ENCODE peak calls at places on chromosomes 2 and 18, in five cellular contexts. One of them, this sample, is unnamed.

GRCh38 chr2:111632661-111633060 is 251.3 kb downstream of the ANAPC1 start:
- DNase-seq in upper lobe of right lung: no peak
- DNase-seq in HCT116: no peak
- DNase-seq in A549: no peak
- DNase-seq in pancreas: no peak
- DNase-seq in this sample: peak

GRCh38 chr2:110126926-110127325 is 11.3 kb upstream of the MALL start:
- DNase-seq in upper lobe of right lung: no peak
- DNase-seq in HCT116: no peak
- DNase-seq in A549: no peak
- DNase-seq in pancreas: no peak
- DNase-seq in this sample: no peak

GRCh38 chr2:235343156-235343774 is 150.6 kb upstream of the AGAP1 start:
- DNase-seq in upper lobe of right lung: no peak
- DNase-seq in HCT116: no peak
- DNase-seq in A549: no peak
- DNase-seq in pancreas: no peak
- DNase-seq in this sample: no peak

GRCh38 chr2:25448808-25449207 is 107.1 kb upstream of the DNMT3A start:
- DNase-seq in upper lobe of right lung: no peak
- DNase-seq in HCT116: no peak
- DNase-seq in A549: no peak
- DNase-seq in pancreas: no peak
- DNase-seq in this sample: no peak

GRCh38 chr18:37484893-37485834 is 80.4 kb downstream of the CELF4 start:
- DNase-seq in upper lobe of right lung: no peak
- DNase-seq in HCT116: peak
- DNase-seq in A549: peak
- DNase-seq in pancreas: no peak
- DNase-seq in this sample: no peak

GRCh38 chr2:207491954-207492353 is 37.8 kb upstream of the CREB1 start:
- DNase-seq in upper lobe of right lung: no peak
- DNase-seq in HCT116: no peak
- DNase-seq in A549: no peak
- DNase-seq in pancreas: no peak
- DNase-seq in this sample: no peak

GRCh38 chr2:28568533-28568932 is 72.7 kb downstream of the PLB1 start:
- DNase-seq in upper lobe of right lung: no peak
- DNase-seq in HCT116: no peak
- DNase-seq in A549: no peak
- DNase-seq in pancreas: no peak
- DNase-seq in this sample: no peak

GRCh38 chr18:25392199-25392598 is 40.2 kb upstream of the ZNF521 start:
- DNase-seq in upper lobe of right lung: no peak
- DNase-seq in HCT116: no peak
- DNase-seq in A549: no peak
- DNase-seq in pancreas: no peak
- DNase-seq in this sample: no peak

GRCh38 chr18:23229472-23229871 is 94.2 kb downstream of the CABLES1 start:
- DNase-seq in upper lobe of right lung: no peak
- DNase-seq in HCT116: no peak
- DNase-seq in A549: no peak
- DNase-seq in pancreas: no peak
- DNase-seq in this sample: no peak

GRCh38 chr2:30655660-30656059 is 151.6 kb downstream of the CAPN13 start:
- DNase-seq in upper lobe of right lung: no peak
- DNase-seq in HCT116: no peak
- DNase-seq in A549: no peak
- DNase-seq in pancreas: no peak
- DNase-seq in this sample: no peak

GRCh38 chr2:157837851-157838441 is 38.2 kb downstream of the ACVR1 start:
- DNase-seq in upper lobe of right lung: no peak
- DNase-seq in HCT116: no peak
- DNase-seq in A549: no peak
- DNase-seq in pancreas: no peak
- DNase-seq in this sample: no peak

GRCh38 chr2:71282493-71282892 is 49.1 kb upstream of the ZNF638 start:
- DNase-seq in upper lobe of right lung: no peak
- DNase-seq in HCT116: no peak
- DNase-seq in A549: peak
- DNase-seq in pancreas: no peak
- DNase-seq in this sample: no peak
- TF ChIP-seq CTCF in upper lobe of right lung: no peak
- TF ChIP-seq CTCF in HCT116: peak
- TF ChIP-seq CTCF in A549: peak
- TF ChIP-seq CTCF in pancreas: no peak
- TF ChIP-seq CTCF in this sample: no peak

GRCh38 chr2:118089015-118089800 is 937 bp downstream of the INSIG2 start:
- DNase-seq in upper lobe of right lung: no peak
- DNase-seq in HCT116: no peak
- DNase-seq in A549: peak
- DNase-seq in pancreas: no peak
- DNase-seq in this sample: no peak

GRCh38 chr2:118086024-118086633 is 2.1 kb upstream of the INSIG2 start:
- DNase-seq in upper lobe of right lung: no peak
- DNase-seq in HCT116: no peak
- DNase-seq in A549: no peak
- DNase-seq in pancreas: no peak
- DNase-seq in this sample: no peak

GRCh38 chr2:118090387-118091139 is 2.3 kb downstream of the INSIG2 start:
- DNase-seq in upper lobe of right lung: no peak
- DNase-seq in HCT116: no peak
- DNase-seq in A549: no peak
- DNase-seq in pancreas: no peak
- DNase-seq in this sample: no peak

GRCh38 chr2:118091140-118091478 is 2.8 kb downstream of the INSIG2 start:
- DNase-seq in upper lobe of right lung: no peak
- DNase-seq in HCT116: no peak
- DNase-seq in A549: no peak
- DNase-seq in pancreas: no peak
- DNase-seq in this sample: no peak

GRCh38 chr2:118088051-118089014 is at the start of gene INSIG2:
- DNase-seq in upper lobe of right lung: peak
- DNase-seq in HCT116: peak
- DNase-seq in A549: peak
- DNase-seq in pancreas: peak
- DNase-seq in this sample: peak
- TF ChIP-seq CTCF in upper lobe of right lung: no peak
- TF ChIP-seq CTCF in HCT116: no peak
- TF ChIP-seq CTCF in A549: no peak
- TF ChIP-seq CTCF in pancreas: no peak
- TF ChIP-seq CTCF in this sample: no peak

GRCh38 chr2:40564174-40564573 is 112.3 kb upstream of the SLC8A1 start:
- DNase-seq in upper lobe of right lung: no peak
- DNase-seq in HCT116: no peak
- DNase-seq in A549: no peak
- DNase-seq in pancreas: no peak
- DNase-seq in this sample: no peak
- TF ChIP-seq CTCF in upper lobe of right lung: no peak
- TF ChIP-seq CTCF in HCT116: no peak
- TF ChIP-seq CTCF in A549: no peak
- TF ChIP-seq CTCF in pancreas: no peak
- TF ChIP-seq CTCF in this sample: no peak

GRCh38 chr2:54254180-54254579 is 1.8 kb downstream of the TSPYL6 start:
- DNase-seq in upper lobe of right lung: no peak
- DNase-seq in HCT116: no peak
- DNase-seq in A549: no peak
- DNase-seq in pancreas: no peak
- DNase-seq in this sample: no peak
- TF ChIP-seq CTCF in upper lobe of right lung: no peak
- TF ChIP-seq CTCF in HCT116: no peak
- TF ChIP-seq CTCF in A549: no peak
- TF ChIP-seq CTCF in pancreas: no peak
- TF ChIP-seq CTCF in this sample: no peak

DNA sequence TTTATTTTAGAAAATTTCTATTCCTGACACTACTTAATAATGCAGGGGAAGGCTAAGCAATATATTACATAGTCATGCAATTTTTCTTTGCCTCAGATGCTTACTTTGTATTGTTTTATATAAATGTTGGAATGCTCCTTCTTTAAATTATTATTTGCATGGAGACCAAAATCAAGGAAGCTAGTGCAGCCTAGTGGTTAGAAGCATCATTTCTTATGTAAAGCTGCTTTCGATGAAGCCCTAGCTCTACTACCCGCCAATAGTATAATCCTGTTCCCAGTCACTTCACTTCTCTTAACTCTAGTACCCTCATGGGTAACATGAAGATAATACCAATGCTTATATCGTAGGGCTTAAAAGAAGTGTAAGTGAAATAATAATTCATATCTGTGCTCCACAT is 198.9 kb downstream of the LRATD1 start:
- DNase-seq in upper lobe of right lung: no peak
- DNase-seq in HCT116: no peak
- DNase-seq in A549: no peak
- DNase-seq in pancreas: no peak
- DNase-seq in this sample: no peak
- TF ChIP-seq CTCF in upper lobe of right lung: peak
- TF ChIP-seq CTCF in HCT116: no peak
- TF ChIP-seq CTCF in A549: no peak
- TF ChIP-seq CTCF in pancreas: no peak
- TF ChIP-seq CTCF in this sample: no peak

GRCh38 chr2:145916799-145917198 is 1396.9 kb upstream of the ZEB2 start:
- DNase-seq in upper lobe of right lung: no peak
- DNase-seq in HCT116: no peak
- DNase-seq in A549: no peak
- DNase-seq in pancreas: no peak
- DNase-seq in this sample: no peak

GRCh38 chr2:145918951-145919350 is 1399.0 kb upstream of the ZEB2 start:
- DNase-seq in upper lobe of right lung: no peak
- DNase-seq in HCT116: no peak
- DNase-seq in A549: no peak
- DNase-seq in pancreas: no peak
- DNase-seq in this sample: no peak

GRCh38 chr2:145914716-145915115 is 1394.8 kb upstream of the ZEB2 start:
- DNase-seq in upper lobe of right lung: no peak
- DNase-seq in HCT116: no peak
- DNase-seq in A549: no peak
- DNase-seq in pancreas: no peak
- DNase-seq in this sample: no peak

DNA sequence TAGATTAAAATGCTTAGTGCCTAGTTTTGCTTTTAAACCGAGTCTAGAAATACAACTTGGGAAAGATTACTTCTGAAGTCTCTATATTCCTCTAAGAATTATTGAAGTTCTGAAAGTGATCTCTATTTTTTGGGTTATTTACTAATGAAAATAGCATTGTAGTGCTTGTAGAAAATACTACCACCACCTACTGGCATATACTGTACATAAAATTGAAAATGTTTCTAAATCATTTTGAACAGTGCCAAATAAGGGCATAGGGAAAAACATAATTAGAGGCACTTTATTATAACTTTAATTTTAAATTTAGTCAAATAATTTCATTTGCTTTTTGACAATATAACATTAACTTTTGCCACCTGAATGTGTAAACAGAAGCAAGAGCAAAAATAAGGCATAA is 1399.6 kb upstream of the ZEB2 start:
- DNase-seq in upper lobe of right lung: no peak
- DNase-seq in HCT116: no peak
- DNase-seq in A549: no peak
- DNase-seq in pancreas: no peak
- DNase-seq in this sample: no peak
- TF ChIP-seq CTCF in upper lobe of right lung: no peak
- TF ChIP-seq CTCF in HCT116: peak
- TF ChIP-seq CTCF in A549: peak
- TF ChIP-seq CTCF in pancreas: no peak
- TF ChIP-seq CTCF in this sample: no peak

DNA sequence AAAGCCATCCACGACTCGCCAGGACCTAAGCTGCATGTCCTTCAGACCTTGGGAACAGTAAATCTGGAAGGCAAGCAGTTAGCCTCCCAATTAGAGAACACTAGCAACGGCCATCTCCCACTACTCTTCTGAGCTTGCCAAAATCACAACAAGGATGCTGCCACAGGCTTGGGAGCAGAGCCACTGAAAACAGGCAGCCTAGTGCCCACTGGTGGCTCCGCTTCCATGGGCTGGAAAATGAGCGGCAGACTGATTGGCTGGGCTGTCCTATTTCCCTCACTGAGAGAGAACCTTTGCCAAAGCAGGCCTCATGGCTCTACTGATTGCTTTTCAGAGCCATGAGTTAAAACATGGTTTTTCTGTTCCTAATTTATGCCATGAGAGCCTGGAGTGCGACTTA is 153.0 kb upstream of the NT5C1B start:
- DNase-seq in upper lobe of right lung: no peak
- DNase-seq in HCT116: no peak
- DNase-seq in A549: no peak
- DNase-seq in pancreas: no peak
- DNase-seq in this sample: no peak
- TF ChIP-seq CTCF in upper lobe of right lung: no peak
- TF ChIP-seq CTCF in HCT116: no peak
- TF ChIP-seq CTCF in A549: no peak
- TF ChIP-seq CTCF in pancreas: no peak
- TF ChIP-seq CTCF in this sample: no peak

GRCh38 chr18:35143615-35144596 is 96.9 kb upstream of the ZNF397 start:
- DNase-seq in upper lobe of right lung: no peak
- DNase-seq in HCT116: peak
- DNase-seq in A549: peak
- DNase-seq in pancreas: no peak
- DNase-seq in this sample: no peak
- TF ChIP-seq CTCF in upper lobe of right lung: peak
- TF ChIP-seq CTCF in HCT116: peak
- TF ChIP-seq CTCF in A549: peak
- TF ChIP-seq CTCF in pancreas: peak
- TF ChIP-seq CTCF in this sample: peak